ENCODE peak calls at places on chromosome 6, in seven cellular contexts. One of them, this sample, is unnamed.

GRCh38 chr6:56714982-56715456 is 72.3 kb upstream of the DST start:
- DNase-seq in GM20000: no peak
- DNase-seq in AG04450: no peak
- DNase-seq in lower lobe of right lung: no peak
- DNase-seq in BJ: peak
- DNase-seq in HFF-Myc: no peak
- DNase-seq in left ventricle myocardium inferior: no peak
- DNase-seq in this sample: no peak

GRCh38 chr6:111503194-111503593 is 20.2 kb upstream of the REV3L start:
- DNase-seq in GM20000: no peak
- DNase-seq in BJ: no peak
- DNase-seq in AG04450: no peak
- DNase-seq in left ventricle myocardium inferior: no peak
- DNase-seq in HFF-Myc: no peak
- DNase-seq in lower lobe of right lung: no peak
- DNase-seq in this sample: no peak

GRCh38 chr6:129105035-129105434 is 222.1 kb downstream of the LAMA2 start:
- DNase-seq in left ventricle myocardium inferior: peak
- DNase-seq in AG04450: no peak
- DNase-seq in HFF-Myc: no peak
- DNase-seq in lower lobe of right lung: no peak
- DNase-seq in BJ: no peak
- DNase-seq in GM20000: no peak
- DNase-seq in this sample: no peak

GRCh38 chr6:140909156-140909555 is 1223.6 kb upstream of the GJE1 start:
- DNase-seq in GM20000: no peak
- DNase-seq in BJ: no peak
- DNase-seq in AG04450: no peak
- DNase-seq in left ventricle myocardium inferior: no peak
- DNase-seq in lower lobe of right lung: no peak
- DNase-seq in HFF-Myc: no peak
- DNase-seq in this sample: peak

GRCh38 chr6:47357827-47358226 is 48.1 kb upstream of the TNFRSF21 start:
- DNase-seq in GM20000: no peak
- DNase-seq in left ventricle myocardium inferior: no peak
- DNase-seq in HFF-Myc: no peak
- DNase-seq in lower lobe of right lung: no peak
- DNase-seq in AG04450: no peak
- DNase-seq in BJ: no peak
- DNase-seq in this sample: no peak

GRCh38 chr6:149750136-149750609 is 632 bp downstream of the PCMT1 start:
- DNase-seq in GM20000: peak
- DNase-seq in left ventricle myocardium inferior: peak
- DNase-seq in BJ: no peak
- DNase-seq in HFF-Myc: no peak
- DNase-seq in AG04450: no peak
- DNase-seq in lower lobe of right lung: peak
- DNase-seq in this sample: no peak

GRCh38 chr6:30447237-30447636 is 42.1 kb upstream of the HLA-E start:
- DNase-seq in AG04450: no peak
- DNase-seq in GM20000: no peak
- DNase-seq in left ventricle myocardium inferior: no peak
- DNase-seq in HFF-Myc: no peak
- DNase-seq in lower lobe of right lung: no peak
- DNase-seq in BJ: no peak
- DNase-seq in this sample: no peak

GRCh38 chr6:120328521-120328920 is 979.0 kb upstream of the MAN1A1 start:
- DNase-seq in HFF-Myc: no peak
- DNase-seq in left ventricle myocardium inferior: no peak
- DNase-seq in GM20000: no peak
- DNase-seq in AG04450: no peak
- DNase-seq in BJ: no peak
- DNase-seq in lower lobe of right lung: no peak
- DNase-seq in this sample: no peak

GRCh38 chr6:144335914-144336313 is 50.8 kb downstream of the UTRN start:
- DNase-seq in lower lobe of right lung: no peak
- DNase-seq in GM20000: no peak
- DNase-seq in left ventricle myocardium inferior: no peak
- DNase-seq in BJ: no peak
- DNase-seq in HFF-Myc: no peak
- DNase-seq in AG04450: no peak
- DNase-seq in this sample: no peak

GRCh38 chr6:35417979-35418661 is 34.0 kb upstream of the FANCE start:
- DNase-seq in HFF-Myc: peak
- DNase-seq in AG04450: no peak
- DNase-seq in BJ: no peak
- DNase-seq in GM20000: no peak
- DNase-seq in left ventricle myocardium inferior: no peak
- DNase-seq in lower lobe of right lung: no peak
- DNase-seq in this sample: no peak

GRCh38 chr6:149318581-149319286 is 1.2 kb downstream of the TAB2 start:
- DNase-seq in HFF-Myc: no peak
- DNase-seq in BJ: no peak
- DNase-seq in GM20000: no peak
- DNase-seq in AG04450: no peak
- DNase-seq in left ventricle myocardium inferior: no peak
- DNase-seq in lower lobe of right lung: no peak
- DNase-seq in this sample: no peak

GRCh38 chr6:81808834-81809598 is 56.5 kb upstream of the TENT5A start:
- DNase-seq in left ventricle myocardium inferior: peak
- DNase-seq in lower lobe of right lung: no peak
- DNase-seq in GM20000: no peak
- DNase-seq in BJ: no peak
- DNase-seq in HFF-Myc: no peak
- DNase-seq in AG04450: no peak
- DNase-seq in this sample: no peak

GRCh38 chr6:90936286-90936685 is 349.4 kb upstream of the MAP3K7 start:
- DNase-seq in BJ: no peak
- DNase-seq in left ventricle myocardium inferior: no peak
- DNase-seq in HFF-Myc: no peak
- DNase-seq in lower lobe of right lung: no peak
- DNase-seq in GM20000: no peak
- DNase-seq in AG04450: no peak
- DNase-seq in this sample: no peak

GRCh38 chr6:143620461-143620860 is 57.3 kb upstream of the PHACTR2 start:
- DNase-seq in left ventricle myocardium inferior: no peak
- DNase-seq in HFF-Myc: peak
- DNase-seq in GM20000: no peak
- DNase-seq in AG04450: no peak
- DNase-seq in BJ: no peak
- DNase-seq in lower lobe of right lung: no peak
- DNase-seq in this sample: no peak

GRCh38 chr6:119110601-119111548 is 32.4 kb upstream of the FAM184A start:
- DNase-seq in GM20000: peak
- DNase-seq in AG04450: no peak
- DNase-seq in HFF-Myc: no peak
- DNase-seq in lower lobe of right lung: no peak
- DNase-seq in left ventricle myocardium inferior: no peak
- DNase-seq in BJ: no peak
- DNase-seq in this sample: no peak

GRCh38 chr6:138257638-138258040 is 39.3 kb upstream of the PBOV1 start:
- DNase-seq in HFF-Myc: no peak
- DNase-seq in GM20000: no peak
- DNase-seq in BJ: no peak
- DNase-seq in left ventricle myocardium inferior: no peak
- DNase-seq in AG04450: no peak
- DNase-seq in lower lobe of right lung: no peak
- DNase-seq in this sample: no peak

GRCh38 chr6:12012566-12013367 is 655 bp downstream of the HIVEP1 start:
- DNase-seq in left ventricle myocardium inferior: peak
- DNase-seq in BJ: no peak
- DNase-seq in HFF-Myc: peak
- DNase-seq in AG04450: peak
- DNase-seq in lower lobe of right lung: peak
- DNase-seq in GM20000: peak
- DNase-seq in this sample: no peak

DNA sequence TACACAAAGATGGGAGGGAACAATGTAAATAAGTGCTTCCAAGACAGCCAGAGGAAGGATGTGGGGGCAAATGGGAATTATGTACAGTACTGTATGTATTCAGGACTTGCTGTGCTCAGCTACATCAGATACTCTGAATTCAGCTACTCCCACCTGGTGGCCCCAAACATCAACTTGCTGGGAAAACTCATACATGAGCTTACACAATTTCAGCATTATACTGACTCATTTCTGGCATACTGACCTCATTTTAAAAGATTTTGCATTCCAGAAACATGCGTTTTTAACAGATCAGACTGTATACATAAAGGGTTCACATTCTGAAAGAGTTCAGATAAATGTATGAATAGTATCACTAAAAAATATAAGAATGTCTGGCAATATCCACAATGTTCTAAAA is 59.7 kb downstream of the GPX5 start:
- DNase-seq in left ventricle myocardium inferior: no peak
- DNase-seq in BJ: no peak
- DNase-seq in HFF-Myc: no peak
- DNase-seq in GM20000: no peak
- DNase-seq in AG04450: no peak
- DNase-seq in lower lobe of right lung: no peak
- DNase-seq in this sample: no peak
- TF ChIP-seq CTCF in left ventricle myocardium inferior: no peak
- TF ChIP-seq CTCF in BJ: no peak
- TF ChIP-seq CTCF in HFF-Myc: no peak
- TF ChIP-seq CTCF in GM20000: no peak
- TF ChIP-seq CTCF in AG04450: peak
- TF ChIP-seq CTCF in lower lobe of right lung: no peak
- TF ChIP-seq CTCF in this sample: no peak

GRCh38 chr6:10460096-10460495 is 45.2 kb upstream of the TFAP2A start:
- DNase-seq in AG04450: no peak
- DNase-seq in BJ: no peak
- DNase-seq in HFF-Myc: no peak
- DNase-seq in left ventricle myocardium inferior: no peak
- DNase-seq in lower lobe of right lung: no peak
- DNase-seq in GM20000: peak
- DNase-seq in this sample: no peak

GRCh38 chr6:10461850-10462249 is 47.0 kb upstream of the TFAP2A start:
- DNase-seq in lower lobe of right lung: no peak
- DNase-seq in left ventricle myocardium inferior: no peak
- DNase-seq in HFF-Myc: no peak
- DNase-seq in BJ: no peak
- DNase-seq in GM20000: no peak
- DNase-seq in AG04450: no peak
- DNase-seq in this sample: no peak

GRCh38 chr6:10463491-10464481 is 48.9 kb upstream of the TFAP2A start:
- DNase-seq in HFF-Myc: no peak
- DNase-seq in GM20000: no peak
- DNase-seq in AG04450: no peak
- DNase-seq in lower lobe of right lung: no peak
- DNase-seq in BJ: no peak
- DNase-seq in left ventricle myocardium inferior: no peak
- DNase-seq in this sample: no peak

GRCh38 chr6:10463040-10463439 is 48.2 kb upstream of the TFAP2A start:
- DNase-seq in GM20000: no peak
- DNase-seq in BJ: no peak
- DNase-seq in HFF-Myc: no peak
- DNase-seq in lower lobe of right lung: no peak
- DNase-seq in AG04450: no peak
- DNase-seq in left ventricle myocardium inferior: no peak
- DNase-seq in this sample: no peak

DNA sequence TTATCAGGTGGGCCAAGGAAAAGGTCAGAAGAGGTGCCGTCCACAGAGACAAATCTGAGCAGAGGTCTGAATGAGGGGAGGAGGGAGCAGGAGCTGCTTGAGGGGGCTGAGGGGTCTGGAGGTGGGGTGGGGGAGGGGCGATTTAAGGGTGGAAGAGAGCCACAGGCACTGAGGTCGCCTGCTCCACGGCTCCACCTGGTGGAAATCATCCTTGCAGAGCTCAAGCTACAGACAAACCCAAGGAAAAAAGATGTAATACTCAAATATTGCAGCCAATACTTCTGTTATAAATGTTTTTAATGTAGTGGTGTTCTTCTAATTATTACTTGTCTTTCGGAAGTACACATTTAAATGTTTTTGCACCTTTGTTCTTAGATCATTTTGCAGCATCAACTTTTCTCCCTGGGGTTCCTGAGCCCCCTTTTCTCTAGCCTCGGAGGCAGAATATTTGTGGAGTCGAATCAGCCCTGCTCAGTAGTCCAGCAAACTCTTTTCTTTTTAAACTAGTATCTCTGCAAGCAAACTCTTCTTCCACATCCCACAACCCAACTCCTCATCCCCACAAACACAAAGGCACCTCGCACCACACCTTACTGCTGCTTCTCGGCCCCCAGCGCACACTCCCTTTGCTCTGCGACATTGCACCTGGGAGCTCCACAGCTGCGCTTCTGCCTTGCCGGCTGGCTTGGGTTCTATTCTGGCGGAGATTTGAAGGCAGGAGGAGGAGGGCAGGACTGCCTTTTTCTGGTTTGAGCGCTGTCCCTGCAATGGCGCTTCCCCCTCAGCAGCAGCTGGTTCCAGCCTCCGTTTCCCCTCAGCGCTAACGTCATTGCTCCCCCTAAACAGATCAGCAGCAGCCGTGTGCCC is 51.0 kb upstream of the TFAP2A start:
- DNase-seq in AG04450: no peak
- DNase-seq in lower lobe of right lung: no peak
- DNase-seq in GM20000: peak
- DNase-seq in left ventricle myocardium inferior: no peak
- DNase-seq in BJ: no peak
- DNase-seq in HFF-Myc: no peak
- DNase-seq in this sample: no peak
- TF ChIP-seq CTCF in AG04450: peak
- TF ChIP-seq CTCF in lower lobe of right lung: peak
- TF ChIP-seq CTCF in GM20000: peak
- TF ChIP-seq CTCF in left ventricle myocardium inferior: peak
- TF ChIP-seq CTCF in BJ: peak
- TF ChIP-seq CTCF in HFF-Myc: peak
- TF ChIP-seq CTCF in this sample: peak

DNA sequence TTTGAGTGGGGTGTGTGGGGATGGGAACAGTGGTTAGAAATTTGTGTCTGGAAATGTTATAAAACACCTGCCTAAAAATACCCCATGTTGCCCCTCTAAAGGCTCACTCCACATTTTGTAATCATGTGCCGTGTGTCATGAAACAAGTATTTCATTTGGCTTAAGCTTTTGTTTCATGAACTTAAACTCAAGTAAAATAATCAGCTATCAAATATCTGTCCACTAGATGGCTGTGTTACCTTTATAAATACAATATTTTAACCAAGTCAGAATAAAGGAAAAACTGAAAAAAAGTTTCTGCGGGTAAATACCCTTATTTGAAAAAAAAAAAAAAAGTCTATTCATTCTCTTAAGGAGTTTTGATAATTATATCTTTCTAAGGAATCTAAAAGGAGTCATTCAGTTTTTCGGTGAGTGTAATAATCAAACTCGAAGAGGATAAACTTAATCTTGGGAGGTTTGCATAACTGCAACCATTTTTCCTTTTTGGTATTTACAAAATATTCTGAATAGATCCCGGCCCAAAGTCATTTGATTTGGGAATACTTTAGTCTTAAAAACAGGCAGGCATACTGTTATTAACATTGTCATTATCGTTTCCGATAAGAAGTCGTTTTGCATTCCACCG is 29.9 kb upstream of the MTRF1L start:
- DNase-seq in GM20000: peak
- DNase-seq in left ventricle myocardium inferior: no peak
- DNase-seq in BJ: peak
- DNase-seq in AG04450: peak
- DNase-seq in lower lobe of right lung: no peak
- DNase-seq in HFF-Myc: peak
- DNase-seq in this sample: peak
- TF ChIP-seq CTCF in GM20000: no peak
- TF ChIP-seq CTCF in left ventricle myocardium inferior: peak
- TF ChIP-seq CTCF in BJ: peak
- TF ChIP-seq CTCF in AG04450: peak
- TF ChIP-seq CTCF in lower lobe of right lung: peak
- TF ChIP-seq CTCF in HFF-Myc: no peak
- TF ChIP-seq CTCF in this sample: peak

GRCh38 chr6:32046450-32047083 is 8.4 kb downstream of the CYP21A2 start:
- DNase-seq in GM20000: no peak
- DNase-seq in left ventricle myocardium inferior: peak
- DNase-seq in AG04450: no peak
- DNase-seq in lower lobe of right lung: no peak
- DNase-seq in HFF-Myc: no peak
- DNase-seq in BJ: no peak
- DNase-seq in this sample: no peak
- TF ChIP-seq CTCF in GM20000: no peak
- TF ChIP-seq CTCF in left ventricle myocardium inferior: no peak
- TF ChIP-seq CTCF in AG04450: no peak
- TF ChIP-seq CTCF in lower lobe of right lung: no peak
- TF ChIP-seq CTCF in HFF-Myc: no peak
- TF ChIP-seq CTCF in BJ: no peak
- TF ChIP-seq CTCF in this sample: no peak

This sample was measured in AG09319.